ENCODE peak calls at places on chromosomes 5 and 9, in eight cellular contexts. G, A, V, M, J, F, E and D are unnamed samples. For H3K27me3 and H3K9me3, the result is how much of the 10 kb centered on the place peaks cover.

GRCh38 chr5:174462128-174462527 is 262.3 kb upstream of the MSX2 start:
- DNase-seq in V (no peak), J (no peak), E (no peak), M (no peak), A (no peak), F (no peak), G (no peak), D (no peak)

GRCh38 chr5:305459-305858 is 16.1 kb upstream of the AHRR start:
- DNase-seq in V (no peak), A (no peak), M (no peak), J (peak), E (no peak), G (no peak), F (no peak), D (no peak)

GRCh38 chr9:4666042-4666699 is at the start of gene SPATA6L:
- DNase-seq in M (no peak), V (peak), G (no peak), A (no peak), F (no peak), E (peak), J (peak), D (peak)

GRCh38 chr9:79641055-79641454 is 69.3 kb downstream of the TLE4 start:
- DNase-seq in F (no peak), G (no peak), E (no peak), V (no peak), J (no peak), M (no peak), A (no peak), D (no peak)

GRCh38 chr5:78799254-78800017 is 150.9 kb upstream of the LHFPL2 start:
- DNase-seq in M (no peak), G (peak), J (no peak), E (peak), A (no peak), F (no peak), V (no peak), D (no peak)

GRCh38 chr5:168324864-168325615 is 33.6 kb downstream of the WWC1 start:
- DNase-seq in J (peak), G (no peak), A (no peak), M (no peak), E (peak), F (no peak), V (no peak), D (no peak)

GRCh38 chr9:108609227-108609894 is 246.4 kb downstream of the ACTL7B start:
- DNase-seq in G (no peak), M (no peak), A (no peak), J (no peak), E (peak), V (no peak), F (no peak), D (no peak)

GRCh38 chr9:130433947-130434262 is 10.9 kb upstream of the ASS1 start:
- DNase-seq in F (no peak), A (no peak), V (no peak), E (no peak), J (no peak), M (no peak), G (no peak), D (no peak)

GRCh38 chr9:2610985-2611384 is 10.6 kb upstream of the VLDLR start:
- DNase-seq in M (no peak), V (no peak), F (no peak), A (no peak), J (no peak), G (no peak), E (peak), D (no peak)

GRCh38 chr5:167786871-167787568 is 504.4 kb upstream of the WWC1 start:
- DNase-seq in G (no peak), M (no peak), A (no peak), J (no peak), V (no peak), F (no peak), E (peak), D (no peak)

GRCh38 chr5:116301110-116301509 is 216.3 kb downstream of the COMMD10 start:
- DNase-seq in A (no peak), V (no peak), M (no peak), F (no peak), E (no peak), G (no peak), J (no peak), D (no peak)

GRCh38 chr5:97131139-97131710 is 11.2 kb downstream of the LIX1 start:
- DNase-seq in M (no peak), A (no peak), E (peak), G (no peak), F (no peak), J (no peak), V (no peak), D (no peak)

GRCh38 chr5:149932445-149933350 is 11.9 kb downstream of the PDE6A start:
- DNase-seq in V (no peak), G (no peak), F (peak), M (no peak), J (peak), A (no peak), E (no peak), D (no peak)

GRCh38 chr5:126433708-126434107 is 10.5 kb downstream of the GRAMD2B start:
- DNase-seq in J (no peak), F (no peak), G (no peak), M (no peak), A (no peak), V (no peak), E (peak), D (no peak)

GRCh38 chr5:172010278-172010677 is 3.8 kb upstream of the FBXW11 start:
- DNase-seq in A (no peak), G (no peak), J (no peak), F (no peak), M (no peak), E (peak), V (no peak), D (no peak)

GRCh38 chr5:175520321-175520720 is 42.0 kb downstream of the SFXN1 start:
- DNase-seq in E (no peak), F (no peak), G (peak), M (no peak), A (no peak), J (no peak), V (no peak), D (no peak)

DNA sequence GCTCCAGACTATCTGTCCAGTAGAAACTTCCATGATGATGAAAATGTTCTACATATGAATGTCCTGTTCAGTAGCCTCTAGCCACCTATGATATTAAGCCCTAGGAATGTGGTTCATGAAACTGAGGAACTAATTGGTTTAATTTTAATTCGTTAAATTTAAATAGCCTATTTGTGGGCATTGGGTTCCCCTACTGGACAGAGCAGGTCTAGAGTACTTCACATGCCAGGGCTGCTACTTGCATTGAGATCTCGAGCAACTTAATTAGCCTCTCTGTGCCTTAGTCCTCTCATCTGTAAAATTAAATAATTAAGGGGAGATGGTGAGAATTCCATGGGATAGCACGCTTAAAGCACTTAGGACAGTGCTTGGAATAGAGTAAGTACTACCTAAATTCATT is 160.0 kb downstream of the PAPPA start:
- DNase-seq in V (no peak), M (no peak), F (no peak), E (no peak), G (no peak), J (no peak), A (no peak), D (no peak)
- H3K27me3 ChIP-seq in V (under half), M (under half), F (under half), E (under half), G (under half), J (under half), A (under half), D (under half)

GRCh38 chr9:99919930-99920329 is 13.5 kb downstream of the STX17 start:
- DNase-seq in A (no peak), J (no peak), G (no peak), V (no peak), M (no peak), E (no peak), F (no peak), D (no peak)

GRCh38 chr9:99929652-99930051 is 23.2 kb downstream of the STX17 start:
- DNase-seq in A (no peak), V (no peak), J (no peak), G (no peak), F (no peak), M (no peak), E (no peak), D (no peak)

GRCh38 chr9:99922711-99923030 is 16.2 kb downstream of the STX17 start:
- DNase-seq in G (no peak), E (no peak), M (no peak), V (no peak), F (no peak), J (no peak), A (no peak), D (no peak)

GRCh38 chr9:99921875-99922710 is 15.6 kb downstream of the STX17 start:
- DNase-seq in V (no peak), F (no peak), J (no peak), G (no peak), M (no peak), E (no peak), A (no peak), D (no peak)

DNA sequence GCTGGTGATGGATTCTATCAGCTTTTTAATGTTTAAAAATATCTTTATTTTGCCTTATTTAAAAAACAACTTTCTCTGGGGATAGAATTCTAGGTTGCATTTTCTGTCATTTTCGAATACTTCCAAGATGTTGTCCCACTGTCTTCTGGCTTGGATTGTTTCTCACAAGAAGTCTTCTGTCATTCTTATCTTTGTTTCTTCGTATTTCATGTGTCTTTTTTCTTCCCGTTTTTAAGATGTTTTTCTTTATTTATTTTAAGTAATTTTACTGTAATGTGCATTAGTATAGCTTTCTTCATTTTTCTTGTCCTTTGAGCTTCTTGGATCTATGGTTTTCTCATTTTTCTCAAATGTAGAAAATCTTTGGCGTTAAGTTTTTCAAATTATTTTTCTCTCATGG is 19.1 kb downstream of the STX17 start:
- DNase-seq in E (no peak), J (no peak), M (no peak), G (no peak), F (no peak), V (no peak), A (no peak), D (no peak)
- H3K9me3 ChIP-seq in E (under half), J (under half), M (under half), G (under half), F (under half), V (under half), A (under half), D (under half)

DNA sequence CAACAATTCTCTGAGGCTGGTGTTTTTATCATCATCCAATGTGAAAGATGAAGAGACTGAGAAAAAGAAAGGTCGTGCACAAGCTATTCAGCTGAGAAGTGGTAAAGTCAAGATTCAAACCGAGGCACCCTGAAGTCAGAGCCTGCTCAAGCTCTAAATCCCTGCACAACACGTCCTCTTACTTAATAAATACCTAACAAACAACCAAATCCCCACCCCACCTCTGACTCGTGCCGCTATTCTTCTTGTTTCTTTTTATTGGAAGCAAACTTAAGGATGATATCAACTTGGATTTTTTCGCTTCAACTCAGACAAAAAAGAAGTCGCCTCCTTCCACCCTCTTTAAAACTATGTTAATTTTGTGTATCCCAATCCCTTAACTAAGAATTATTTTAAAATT is 140.2 kb downstream of the CEP120 start:
- DNase-seq in E (no peak), V (no peak), J (no peak), A (no peak), G (no peak), F (no peak), M (no peak), D (no peak)
- H3K27me3 ChIP-seq in E (under half), V (under half), J (under half), A (under half), G (under half), F (under half), M (under half), D (under half)

DNA sequence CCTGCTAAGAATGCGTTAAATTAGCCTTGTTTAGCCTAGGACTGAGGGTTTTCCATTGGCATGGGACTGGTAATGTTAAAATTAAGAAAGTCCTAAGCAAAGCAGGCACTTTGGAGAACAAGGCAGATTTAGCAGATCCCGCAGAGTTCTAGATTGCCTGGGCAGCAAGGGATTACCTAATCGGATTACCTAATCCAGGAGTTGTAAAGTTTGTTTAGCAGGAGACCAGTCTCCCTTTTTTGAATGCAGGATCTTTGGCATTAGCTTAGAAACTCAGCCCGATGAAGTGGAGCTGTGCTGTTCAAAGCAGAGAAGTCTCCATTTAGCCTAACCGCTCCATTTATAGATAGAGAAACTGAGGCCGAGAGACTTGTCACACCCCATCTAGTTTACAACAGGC is 206.0 kb downstream of the DMRT2 start:
- DNase-seq in M (no peak), V (no peak), J (no peak), F (no peak), A (no peak), G (no peak), E (no peak), D (no peak)
- H3K9me3 ChIP-seq in M (under half), V (under half), J (under half), F (under half), A (under half), G (under half), E (under half), D (under half)

DNA sequence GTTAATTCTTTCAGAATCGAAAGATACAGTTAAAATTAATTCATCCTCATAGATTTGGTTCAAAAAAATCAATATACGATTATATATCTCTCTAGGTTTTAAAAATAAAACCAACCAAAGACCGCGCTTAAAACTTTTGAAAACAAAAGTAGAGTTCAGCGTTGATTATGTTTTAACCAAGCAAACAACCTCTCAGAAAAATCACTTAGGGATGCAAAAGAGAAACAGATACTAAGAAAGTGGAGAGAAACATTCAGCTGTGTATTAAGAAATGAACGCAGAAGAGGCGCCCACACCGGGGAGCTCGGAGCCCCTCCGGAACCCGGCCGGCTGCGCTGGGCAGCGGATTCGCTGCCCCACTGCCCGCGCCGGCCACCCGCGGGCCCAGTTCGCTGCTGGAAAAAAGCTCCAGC is 1.4 kb downstream of the PITX1 start:
- DNase-seq in M (no peak), G (no peak), V (no peak), A (peak), E (no peak), F (no peak), J (no peak), D (no peak)
- H3K27me3 ChIP-seq in M (half or more), G (under half), V (half or more), A (under half), E (half or more), F (under half), J (half or more), D (under half)

GRCh38 chr9:138122676-138123075 is 245.1 kb downstream of the CACNA1B start:
- DNase-seq in E (no peak), A (no peak), J (peak), G (no peak), M (no peak), V (no peak), F (no peak), D (no peak)
- H3K9me3 ChIP-seq in E (under half), A (under half), J (under half), G (under half), M (under half), V (under half), F (under half), D (under half)

GRCh38 chr9:121612511-121612998 is 38.9 kb upstream of the DAB2IP start:
- DNase-seq in G (no peak), M (no peak), V (no peak), F (no peak), E (no peak), A (no peak), J (no peak), D (no peak)

GRCh38 chr9:121610638-121610953 is 40.8 kb upstream of the DAB2IP start:
- DNase-seq in F (no peak), J (no peak), M (no peak), A (no peak), V (no peak), E (no peak), G (no peak), D (no peak)

GRCh38 chr9:121616356-121616755 is 35.1 kb upstream of the DAB2IP start:
- DNase-seq in G (no peak), V (no peak), A (no peak), F (no peak), E (no peak), M (no peak), J (no peak), D (no peak)

GRCh38 chr9:121609845-121610637 is 41.4 kb upstream of the DAB2IP start:
- DNase-seq in J (no peak), V (no peak), E (peak), A (no peak), F (no peak), G (no peak), M (no peak), D (peak)

DNA sequence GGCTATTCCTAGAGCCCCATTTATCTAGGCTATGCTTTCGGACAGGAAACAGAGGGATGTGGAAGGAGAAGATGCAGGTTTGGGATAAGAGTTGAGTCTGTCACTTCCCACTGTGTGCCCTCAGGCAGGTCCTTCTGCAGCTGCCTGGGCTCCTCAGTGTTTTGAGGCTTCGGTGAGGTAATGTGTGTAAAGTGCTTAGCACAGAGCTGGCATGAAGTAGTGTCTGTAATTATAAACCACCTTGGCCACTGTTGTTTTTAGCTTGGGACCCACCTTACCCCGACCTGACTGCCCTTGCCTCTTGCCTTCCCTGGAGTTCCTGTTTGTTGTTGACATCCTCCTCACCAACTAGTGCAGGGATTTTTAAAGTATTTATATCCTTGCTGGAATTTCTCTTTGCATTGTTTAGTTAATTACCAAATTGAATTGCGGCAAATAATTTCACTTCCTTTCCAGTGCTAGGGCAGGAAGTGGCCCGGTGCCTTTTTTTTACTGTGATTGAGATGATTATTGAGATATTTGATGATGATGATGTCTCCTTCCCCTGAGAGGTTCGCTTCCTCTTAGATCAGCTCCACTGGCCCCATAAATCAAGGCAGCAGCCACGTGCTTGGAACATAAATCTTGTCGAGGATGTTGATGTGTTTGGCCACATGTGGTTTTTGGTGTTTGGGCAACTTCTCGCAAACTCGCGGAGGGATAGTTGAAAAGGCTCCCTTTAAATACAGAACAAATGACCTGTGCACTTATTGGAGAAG is 38.2 kb upstream of the DAB2IP start:
- DNase-seq in E (no peak), M (no peak), V (no peak), F (no peak), G (no peak), J (no peak), A (no peak), D (no peak)
- H3K27me3 ChIP-seq in E (under half), M (under half), V (under half), F (under half), G (under half), J (under half), A (under half), D (under half)